ENCODE peak calls at places on chromosomes 5 and 9, in eight cellular contexts. O is stomach, P is HepG2, V is spleen, X is Panc1, D is GM23338, N is breast epithelium, M is K562. I is an unnamed sample.
A peak's percentile ranks its signal among the peaks of the same experiment; 100 is the strongest.

GRCh38 chr9:91423785-91424402 is at the start of gene NFIL3:
- DNase-seq in O (peak; percentile 87), P (peak; percentile 58), V (peak; percentile 96), X (no peak), D (peak; percentile 77), N (peak; percentile 78), M (peak; percentile 95), I (peak; percentile 82)

GRCh38 chr5:156677963-156678362 is 172.1 kb upstream of the PPP1R2B start:
- DNase-seq in O (no peak), P (no peak), V (no peak), X (no peak), D (no peak), N (no peak), M (no peak), I (no peak)

GRCh38 chr5:151107738-151108520 is 27.1 kb upstream of the TNIP1 start:
- DNase-seq in O (peak; percentile 83), P (no peak), V (peak; percentile 41), X (no peak), D (no peak), N (peak; percentile 58), M (no peak), I (peak; percentile 52)

GRCh38 chr9:123735376-123735775 is 194.6 kb downstream of the DENND1A start:
- DNase-seq in O (no peak), P (no peak), V (no peak), X (no peak), D (no peak), N (no peak), M (no peak), I (no peak)

GRCh38 chr9:91075279-91075678 is 273.7 kb downstream of the SYK start:
- DNase-seq in O (no peak), P (no peak), V (no peak), X (no peak), D (no peak), N (no peak), M (no peak), I (no peak)

GRCh38 chr9:129235931-129236331 is 57.9 kb upstream of the IER5L start:
- DNase-seq in O (no peak), P (no peak), V (peak; percentile 84), X (no peak), D (no peak), N (no peak), M (no peak), I (no peak)

GRCh38 chr9:87964826-87965225 is 9.5 kb downstream of the CDK20 start:
- DNase-seq in O (no peak), P (no peak), V (no peak), X (no peak), D (no peak), N (no peak), M (no peak), I (no peak)

GRCh38 chr9:95313010-95313498 is 4.5 kb downstream of the FANCC start:
- DNase-seq in O (peak; percentile 85), P (peak; percentile 75), V (peak; percentile 76), X (no peak), D (peak; percentile 92), N (peak; percentile 47), M (no peak), I (peak; percentile 69)

GRCh38 chr5:6633469-6634326 is 458 bp downstream of the SRD5A1 start:
- DNase-seq in O (no peak), P (no peak), V (no peak), X (no peak), D (peak; percentile 51), N (no peak), M (peak; percentile 45), I (peak; percentile 18)

GRCh38 chr5:77292026-77292757 is 81.7 kb downstream of the PDE8B start:
- DNase-seq in O (no peak), P (no peak), V (no peak), X (no peak), D (no peak), N (no peak), M (no peak), I (no peak)

GRCh38 chr9:128628471-128629048 is 28.1 kb downstream of the DYNC2I2 start:
- DNase-seq in O (peak; percentile 44), P (peak; percentile 23), V (peak; percentile 68), X (no peak), D (no peak), N (peak; percentile 33), M (peak; percentile 72), I (no peak)

GRCh38 chr5:38471709-38472108 is 84.7 kb downstream of the LIFR start:
- DNase-seq in O (no peak), P (no peak), V (no peak), X (no peak), D (no peak), N (no peak), M (no peak), I (no peak)

GRCh38 chr5:111848374-111848914 is 91.5 kb upstream of the NREP start:
- DNase-seq in O (no peak), P (no peak), V (no peak), X (no peak), D (no peak), N (no peak), M (no peak), I (no peak)

GRCh38 chr9:306907-307306 is 92.2 kb downstream of the DOCK8 start:
- DNase-seq in O (peak; percentile 27), P (peak; percentile 13), V (no peak), X (no peak), D (peak; percentile 73), N (no peak), M (no peak), I (no peak)

GRCh38 chr9:36415822-36416515 is 15.9 kb upstream of the RNF38 start:
- DNase-seq in O (no peak), P (no peak), V (no peak), X (no peak), D (peak; percentile 84), N (no peak), M (no peak), I (no peak)

GRCh38 chr5:33766023-33766422 is 125.8 kb downstream of the ADAMTS12 start:
- DNase-seq in O (no peak), P (no peak), V (no peak), X (no peak), D (no peak), N (no peak), M (no peak), I (no peak)

GRCh38 chr5:114430532-114430931 is 68.7 kb downstream of the KCNN2 start:
- DNase-seq in O (no peak), P (no peak), V (no peak), X (no peak), D (no peak), N (no peak), M (no peak), I (no peak)

GRCh38 chr5:151070449-151070848 is 10.4 kb downstream of the TNIP1 start:
- DNase-seq in O (no peak), P (no peak), V (no peak), X (no peak), D (no peak), N (no peak), M (no peak), I (no peak)

GRCh38 chr5:76714771-76715483 is 999 bp upstream of the F2R start:
- DNase-seq in O (no peak), P (no peak), V (peak; percentile 85), X (no peak), D (peak; percentile 76), N (no peak), M (no peak), I (no peak)

GRCh38 chr5:173452098-173452497 is 123.9 kb upstream of the STC2 start:
- DNase-seq in O (no peak), P (peak; percentile 49), V (no peak), X (peak; percentile 28), D (no peak), N (peak; percentile 65), M (no peak), I (no peak)

GRCh38 chr9:75979362-75979761 is 88.9 kb downstream of the PCSK5 start:
- DNase-seq in O (no peak), P (peak; percentile 18), V (no peak), X (no peak), D (peak; percentile 77), N (no peak), M (no peak), I (no peak)

GRCh38 chr9:75957095-75957494 is 66.6 kb downstream of the PCSK5 start:
- DNase-seq in O (no peak), P (no peak), V (no peak), X (no peak), D (no peak), N (no peak), M (no peak), I (no peak)

DNA sequence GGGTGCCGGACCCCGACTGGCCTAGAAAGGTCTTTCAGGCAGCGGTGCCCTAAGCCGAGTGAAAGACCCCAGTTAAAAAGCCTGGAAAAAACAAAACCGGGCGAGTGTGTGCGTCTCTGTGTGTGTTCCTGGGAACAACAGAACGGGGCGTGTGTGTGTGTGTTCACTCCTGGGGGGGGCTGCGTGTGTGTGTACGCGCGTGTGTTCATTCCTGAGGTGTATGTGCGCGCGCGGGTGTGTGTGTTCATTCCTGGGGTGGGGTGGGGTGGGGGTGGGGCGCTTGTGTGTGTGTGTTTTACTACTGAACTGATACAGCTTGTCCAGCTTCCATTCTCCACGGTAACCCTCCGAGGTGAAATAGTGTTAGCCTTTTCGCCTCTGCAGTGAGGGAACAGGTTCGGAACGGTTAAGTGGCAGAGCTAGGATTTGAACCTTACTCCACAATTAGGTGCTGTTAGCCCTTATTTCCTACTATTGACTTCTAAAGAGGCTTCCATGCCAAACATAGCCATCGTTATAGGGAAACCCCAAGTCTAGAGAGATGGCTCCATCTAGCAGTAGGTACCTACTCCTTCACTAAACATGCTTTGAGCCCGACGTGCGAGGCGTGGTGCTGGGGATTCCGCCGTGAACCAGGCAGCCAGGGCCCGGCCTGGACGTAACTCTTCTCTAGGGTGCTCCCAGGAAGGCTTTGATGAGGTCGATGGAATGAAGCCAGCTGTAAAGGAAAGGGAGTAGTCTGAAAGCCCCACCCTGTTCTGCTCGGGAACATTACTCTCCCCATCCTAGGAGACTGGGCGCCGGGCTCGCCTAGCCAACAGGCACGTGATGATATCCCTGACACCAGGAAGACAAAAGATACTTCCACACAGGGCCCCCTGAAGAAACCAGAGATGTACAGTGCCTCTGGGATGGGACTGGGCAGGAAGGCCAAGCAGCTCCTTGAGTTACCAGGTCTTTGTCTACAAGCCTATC is 734 bp upstream of the SKP1 start:
- DNase-seq in O (peak; percentile 70), P (peak; percentile 68), V (peak; percentile 81), X (peak; percentile 35), D (peak; percentile 86), N (peak; percentile 63), M (peak; percentile 75), I (peak; percentile 57)
- TF ChIP-seq POLR2AphosphoS5 in O (no peak), P (no peak), V (no peak), X (peak; percentile 67), D (peak; percentile 71), N (no peak), M (no peak), I (peak; percentile 31)

GRCh38 chr5:2181164-2181956 is 298.6 kb upstream of the IRX4 start:
- DNase-seq in O (no peak), P (no peak), V (no peak), X (no peak), D (no peak), N (no peak), M (no peak), I (no peak)
- H3K36me3 ChIP-seq in O (no peaks in the 10 kb centered on the region), P (no peaks in the 10 kb centered on the region), V (no peaks in the 10 kb centered on the region), X (no peaks in the 10 kb centered on the region), D (no peaks in the 10 kb centered on the region), N (no peaks in the 10 kb centered on the region), M (no peaks in the 10 kb centered on the region), I (no peaks in the 10 kb centered on the region)

GRCh38 chr5:74179183-74179582 is 461.3 kb downstream of the ENC1 start:
- DNase-seq in O (no peak), P (no peak), V (no peak), X (no peak), D (no peak), N (no peak), M (no peak), I (no peak)
- TF ChIP-seq POLR2AphosphoS5 in O (no peak), P (no peak), V (no peak), X (no peak), D (no peak), N (no peak), M (no peak), I (no peak)

GRCh38 chr5:14439087-14439841 is 142.3 kb upstream of the OTULINL start:
- DNase-seq in O (no peak), P (no peak), V (no peak), X (no peak), D (no peak), N (no peak), M (no peak), I (no peak)
- H3K36me3 ChIP-seq in O (no peaks in the 10 kb centered on the region), P (peaks cover 39% of the 10 kb centered on the region), V (peaks cover 53% of the 10 kb centered on the region), X (peaks cover 11% of the 10 kb centered on the region), D (peaks cover 2% of the 10 kb centered on the region), N (no peaks in the 10 kb centered on the region), M (no peaks in the 10 kb centered on the region), I (no peaks in the 10 kb centered on the region)